ENCODE peak calls at places on chromosomes 2 and 18, in eight cellular contexts. One of them, this sample, is unnamed.

GRCh38 chr2:234863043-234863934 is 88.5 kb upstream of the SH3BP4 start:
- DNase-seq in H7: no peak
- DNase-seq in aorta: no peak
- DNase-seq in brain microvascular endothelial cell: peak; percentile 66
- DNase-seq in OCI-LY7: no peak
- DNase-seq in neural progenitor cell: no peak
- DNase-seq in heart right ventricle: peak; percentile 61
- DNase-seq in CD8-positive, alpha-beta T cell: no peak
- DNase-seq in this sample: peak; percentile 87

GRCh38 chr2:44942304-44943030 is 965 bp downstream of the SIX3 start:
- DNase-seq in H7: peak; percentile 72
- DNase-seq in aorta: no peak
- DNase-seq in brain microvascular endothelial cell: no peak
- DNase-seq in OCI-LY7: no peak
- DNase-seq in neural progenitor cell: peak; percentile 55
- DNase-seq in heart right ventricle: no peak
- DNase-seq in CD8-positive, alpha-beta T cell: no peak
- DNase-seq in this sample: no peak

GRCh38 chr18:36298113-36298701 is 694 bp downstream of the FHOD3 start:
- DNase-seq in H7: peak; percentile 84
- DNase-seq in aorta: peak; percentile 78
- DNase-seq in brain microvascular endothelial cell: no peak
- DNase-seq in OCI-LY7: no peak
- DNase-seq in neural progenitor cell: peak; percentile 85
- DNase-seq in heart right ventricle: no peak
- DNase-seq in CD8-positive, alpha-beta T cell: no peak
- DNase-seq in this sample: no peak

GRCh38 chr18:77001979-77002378 is 130.6 kb downstream of the MBP start:
- DNase-seq in H7: no peak
- DNase-seq in aorta: no peak
- DNase-seq in brain microvascular endothelial cell: no peak
- DNase-seq in OCI-LY7: no peak
- DNase-seq in neural progenitor cell: no peak
- DNase-seq in heart right ventricle: no peak
- DNase-seq in CD8-positive, alpha-beta T cell: no peak
- DNase-seq in this sample: no peak

GRCh38 chr2:177506998-177507397 is 114.4 kb downstream of the AGPS start:
- DNase-seq in H7: no peak
- DNase-seq in aorta: no peak
- DNase-seq in brain microvascular endothelial cell: no peak
- DNase-seq in OCI-LY7: no peak
- DNase-seq in neural progenitor cell: no peak
- DNase-seq in heart right ventricle: no peak
- DNase-seq in CD8-positive, alpha-beta T cell: no peak
- DNase-seq in this sample: no peak

GRCh38 chr2:235639387-235639786 is 145.5 kb downstream of the AGAP1 start:
- DNase-seq in H7: no peak
- DNase-seq in aorta: peak; percentile 88
- DNase-seq in brain microvascular endothelial cell: peak; percentile 90
- DNase-seq in OCI-LY7: no peak
- DNase-seq in neural progenitor cell: no peak
- DNase-seq in heart right ventricle: peak; percentile 82
- DNase-seq in CD8-positive, alpha-beta T cell: no peak
- DNase-seq in this sample: peak; percentile 93

GRCh38 chr2:30897539-30897938 is 90.3 kb upstream of the CAPN13 start:
- DNase-seq in H7: no peak
- DNase-seq in aorta: no peak
- DNase-seq in brain microvascular endothelial cell: no peak
- DNase-seq in OCI-LY7: no peak
- DNase-seq in neural progenitor cell: no peak
- DNase-seq in heart right ventricle: no peak
- DNase-seq in CD8-positive, alpha-beta T cell: no peak
- DNase-seq in this sample: no peak

GRCh38 chr18:7325126-7325430 is 94.2 kb downstream of the LRRC30 start:
- DNase-seq in H7: no peak
- DNase-seq in aorta: no peak
- DNase-seq in brain microvascular endothelial cell: no peak
- DNase-seq in OCI-LY7: no peak
- DNase-seq in neural progenitor cell: no peak
- DNase-seq in heart right ventricle: no peak
- DNase-seq in CD8-positive, alpha-beta T cell: no peak
- DNase-seq in this sample: peak; percentile 37

GRCh38 chr2:191611614-191612013 is 66.3 kb upstream of the NABP1 start:
- DNase-seq in H7: no peak
- DNase-seq in aorta: no peak
- DNase-seq in brain microvascular endothelial cell: no peak
- DNase-seq in OCI-LY7: peak; percentile 29
- DNase-seq in neural progenitor cell: no peak
- DNase-seq in heart right ventricle: no peak
- DNase-seq in CD8-positive, alpha-beta T cell: no peak
- DNase-seq in this sample: no peak

GRCh38 chr2:98909381-98910211 is 26.4 kb downstream of the CRACDL start:
- DNase-seq in H7: peak; percentile 87
- DNase-seq in aorta: no peak
- DNase-seq in brain microvascular endothelial cell: peak; percentile 84
- DNase-seq in OCI-LY7: peak; percentile 79
- DNase-seq in neural progenitor cell: peak; percentile 79
- DNase-seq in heart right ventricle: peak; percentile 15
- DNase-seq in CD8-positive, alpha-beta T cell: no peak
- DNase-seq in this sample: peak; percentile 93

GRCh38 chr2:36433311-36434217 is 78.0 kb downstream of the CRIM1 start:
- DNase-seq in H7: no peak
- DNase-seq in aorta: peak; percentile 84
- DNase-seq in brain microvascular endothelial cell: peak; percentile 63
- DNase-seq in OCI-LY7: no peak
- DNase-seq in neural progenitor cell: peak; percentile 48
- DNase-seq in heart right ventricle: peak; percentile 35
- DNase-seq in CD8-positive, alpha-beta T cell: no peak
- DNase-seq in this sample: peak; percentile 77

GRCh38 chr2:98565941-98566340 is 42.4 kb downstream of the COA5 start:
- DNase-seq in H7: no peak
- DNase-seq in aorta: no peak
- DNase-seq in brain microvascular endothelial cell: no peak
- DNase-seq in OCI-LY7: no peak
- DNase-seq in neural progenitor cell: no peak
- DNase-seq in heart right ventricle: no peak
- DNase-seq in CD8-positive, alpha-beta T cell: no peak
- DNase-seq in this sample: no peak

GRCh38 chr2:105517814-105518705 is 119.2 kb upstream of the FHL2 start:
- DNase-seq in H7: no peak
- DNase-seq in aorta: peak; percentile 89
- DNase-seq in brain microvascular endothelial cell: peak; percentile 22
- DNase-seq in OCI-LY7: no peak
- DNase-seq in neural progenitor cell: no peak
- DNase-seq in heart right ventricle: peak; percentile 82
- DNase-seq in CD8-positive, alpha-beta T cell: no peak
- DNase-seq in this sample: peak; percentile 60

GRCh38 chr2:175805442-175806114 is 196.5 kb downstream of the LNPK start:
- DNase-seq in H7: no peak
- DNase-seq in aorta: no peak
- DNase-seq in brain microvascular endothelial cell: no peak
- DNase-seq in OCI-LY7: no peak
- DNase-seq in neural progenitor cell: no peak
- DNase-seq in heart right ventricle: no peak
- DNase-seq in CD8-positive, alpha-beta T cell: no peak
- DNase-seq in this sample: peak; percentile 4

GRCh38 chr18:23155537-23155936 is 20.3 kb downstream of the CABLES1 start:
- DNase-seq in H7: no peak
- DNase-seq in aorta: no peak
- DNase-seq in brain microvascular endothelial cell: no peak
- DNase-seq in OCI-LY7: no peak
- DNase-seq in neural progenitor cell: no peak
- DNase-seq in heart right ventricle: no peak
- DNase-seq in CD8-positive, alpha-beta T cell: no peak
- DNase-seq in this sample: no peak

GRCh38 chr2:216414772-216415319 is 2.6 kb downstream of the SMARCAL1 start:
- DNase-seq in H7: no peak
- DNase-seq in aorta: no peak
- DNase-seq in brain microvascular endothelial cell: no peak
- DNase-seq in OCI-LY7: no peak
- DNase-seq in neural progenitor cell: no peak
- DNase-seq in heart right ventricle: no peak
- DNase-seq in CD8-positive, alpha-beta T cell: no peak
- DNase-seq in this sample: no peak

GRCh38 chr2:165610591-165611029 is 141.1 kb downstream of the CSRNP3 start:
- DNase-seq in H7: peak; percentile 32
- DNase-seq in aorta: no peak
- DNase-seq in brain microvascular endothelial cell: no peak
- DNase-seq in OCI-LY7: no peak
- DNase-seq in neural progenitor cell: no peak
- DNase-seq in heart right ventricle: no peak
- DNase-seq in CD8-positive, alpha-beta T cell: no peak
- DNase-seq in this sample: no peak
- H3K4me3 ChIP-seq in H7: no peak overlapping the region
- H3K4me3 ChIP-seq in aorta: no peak overlapping the region
- H3K4me3 ChIP-seq in brain microvascular endothelial cell: no peak overlapping the region
- H3K4me3 ChIP-seq in OCI-LY7: no peak overlapping the region
- H3K4me3 ChIP-seq in neural progenitor cell: no peak overlapping the region
- H3K4me3 ChIP-seq in heart right ventricle: no peak overlapping the region
- H3K4me3 ChIP-seq in CD8-positive, alpha-beta T cell: no peak overlapping the region
- H3K4me3 ChIP-seq in this sample: no peak overlapping the region

DNA sequence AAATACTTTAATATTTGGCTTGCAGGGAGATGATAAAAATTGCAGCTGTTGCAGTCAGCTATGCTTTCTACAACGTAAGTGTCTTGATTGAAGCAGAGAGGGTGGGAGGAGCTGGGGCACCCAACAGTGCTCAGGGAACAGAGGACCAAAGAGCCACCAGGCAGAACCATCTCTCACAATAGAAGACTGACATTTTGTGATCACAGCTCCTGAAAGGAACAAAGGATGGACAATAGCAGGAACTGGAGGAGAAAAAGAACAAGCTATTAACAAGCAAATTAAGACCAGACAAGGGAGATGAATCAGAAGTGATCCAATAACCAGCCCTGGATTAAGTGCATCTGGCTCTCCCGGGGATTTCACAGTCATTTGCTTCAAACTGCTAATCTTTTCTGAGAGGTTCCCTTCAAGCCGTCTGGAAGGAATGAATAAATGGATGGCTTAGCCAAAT is 65.7 kb upstream of the SMAD2 start:
- DNase-seq in H7: no peak
- DNase-seq in aorta: no peak
- DNase-seq in brain microvascular endothelial cell: no peak
- DNase-seq in OCI-LY7: no peak
- DNase-seq in neural progenitor cell: peak; percentile 88
- DNase-seq in heart right ventricle: no peak
- DNase-seq in CD8-positive, alpha-beta T cell: no peak
- DNase-seq in this sample: no peak
- H3K4me3 ChIP-seq in H7: no peak overlapping the region
- H3K4me3 ChIP-seq in aorta: no peak overlapping the region
- H3K4me3 ChIP-seq in brain microvascular endothelial cell: no peak overlapping the region
- H3K4me3 ChIP-seq in OCI-LY7: no peak overlapping the region
- H3K4me3 ChIP-seq in neural progenitor cell: peak overlapping the region; percentile 20
- H3K4me3 ChIP-seq in heart right ventricle: no peak overlapping the region
- H3K4me3 ChIP-seq in CD8-positive, alpha-beta T cell: no peak overlapping the region
- H3K4me3 ChIP-seq in this sample: no peak overlapping the region

GRCh38 chr18:383135-383534 is 115.3 kb upstream of the THOC1 start:
- DNase-seq in H7: no peak
- DNase-seq in aorta: no peak
- DNase-seq in brain microvascular endothelial cell: no peak
- DNase-seq in OCI-LY7: no peak
- DNase-seq in neural progenitor cell: no peak
- DNase-seq in heart right ventricle: no peak
- DNase-seq in CD8-positive, alpha-beta T cell: no peak
- DNase-seq in this sample: no peak

GRCh38 chr18:388198-388597 is 112.3 kb downstream of the COLEC12 start:
- DNase-seq in H7: no peak
- DNase-seq in aorta: no peak
- DNase-seq in brain microvascular endothelial cell: no peak
- DNase-seq in OCI-LY7: no peak
- DNase-seq in neural progenitor cell: no peak
- DNase-seq in heart right ventricle: no peak
- DNase-seq in CD8-positive, alpha-beta T cell: no peak
- DNase-seq in this sample: no peak

GRCh38 chr18:386950-387349 is 113.6 kb downstream of the COLEC12 start:
- DNase-seq in H7: no peak
- DNase-seq in aorta: no peak
- DNase-seq in brain microvascular endothelial cell: no peak
- DNase-seq in OCI-LY7: no peak
- DNase-seq in neural progenitor cell: no peak
- DNase-seq in heart right ventricle: no peak
- DNase-seq in CD8-positive, alpha-beta T cell: no peak
- DNase-seq in this sample: no peak

GRCh38 chr18:382423-382984 is 114.7 kb upstream of the THOC1 start:
- DNase-seq in H7: no peak
- DNase-seq in aorta: no peak
- DNase-seq in brain microvascular endothelial cell: no peak
- DNase-seq in OCI-LY7: no peak
- DNase-seq in neural progenitor cell: no peak
- DNase-seq in heart right ventricle: no peak
- DNase-seq in CD8-positive, alpha-beta T cell: no peak
- DNase-seq in this sample: no peak

DNA sequence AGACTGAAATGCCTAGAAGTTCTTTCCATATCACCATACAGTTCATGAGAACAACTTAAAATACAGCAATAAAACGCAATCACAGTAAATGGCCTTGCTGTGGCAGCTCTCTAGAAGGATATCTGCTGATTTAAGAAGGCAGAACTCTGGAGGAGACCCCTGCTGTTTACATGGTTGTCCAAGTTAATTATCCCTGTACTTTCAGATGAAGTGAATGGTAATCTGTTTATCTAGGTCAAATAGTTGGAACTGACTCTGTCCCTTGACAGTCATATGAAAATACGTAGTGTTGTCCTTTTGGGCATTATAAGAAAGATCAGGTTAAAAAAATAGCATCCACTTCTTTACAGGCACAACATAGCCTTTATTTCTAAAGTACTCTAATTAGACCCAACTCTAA is 115.6 kb downstream of the COLEC12 start:
- DNase-seq in H7: no peak
- DNase-seq in aorta: no peak
- DNase-seq in brain microvascular endothelial cell: no peak
- DNase-seq in OCI-LY7: no peak
- DNase-seq in neural progenitor cell: no peak
- DNase-seq in heart right ventricle: no peak
- DNase-seq in CD8-positive, alpha-beta T cell: no peak
- DNase-seq in this sample: no peak
- H3K4me3 ChIP-seq in H7: no peak overlapping the region
- H3K4me3 ChIP-seq in aorta: no peak overlapping the region
- H3K4me3 ChIP-seq in brain microvascular endothelial cell: no peak overlapping the region
- H3K4me3 ChIP-seq in OCI-LY7: no peak overlapping the region
- H3K4me3 ChIP-seq in neural progenitor cell: no peak overlapping the region
- H3K4me3 ChIP-seq in heart right ventricle: no peak overlapping the region
- H3K4me3 ChIP-seq in CD8-positive, alpha-beta T cell: no peak overlapping the region
- H3K4me3 ChIP-seq in this sample: no peak overlapping the region

GRCh38 chr2:11781624-11782023 is 35.2 kb downstream of the LPIN1 start:
- DNase-seq in H7: no peak
- DNase-seq in aorta: no peak
- DNase-seq in brain microvascular endothelial cell: no peak
- DNase-seq in OCI-LY7: no peak
- DNase-seq in neural progenitor cell: no peak
- DNase-seq in heart right ventricle: no peak
- DNase-seq in CD8-positive, alpha-beta T cell: no peak
- DNase-seq in this sample: no peak
- H3K4me3 ChIP-seq in H7: no peak overlapping the region
- H3K4me3 ChIP-seq in aorta: no peak overlapping the region
- H3K4me3 ChIP-seq in brain microvascular endothelial cell: no peak overlapping the region
- H3K4me3 ChIP-seq in OCI-LY7: no peak overlapping the region
- H3K4me3 ChIP-seq in neural progenitor cell: no peak overlapping the region
- H3K4me3 ChIP-seq in heart right ventricle: no peak overlapping the region
- H3K4me3 ChIP-seq in CD8-positive, alpha-beta T cell: no peak overlapping the region
- H3K4me3 ChIP-seq in this sample: no peak overlapping the region

This sample was measured in fibroblast of pulmonary artery.